ENCODE peak calls at places on chromosomes 7 and 10, in four cellular contexts. G is naive thymus-derived CD4-positive, alpha-beta T cell; R is H7; D is lower lobe of right lung. U is an unnamed sample. For H3K36me3, the result is how much of the 10 kb centered on the place peaks cover.

GRCh38 chr10:122998934-122999333 is 9.7 kb downstream of the IKZF5 start:
- DNase-seq in D (no peak), R (no peak), G (no peak), U (no peak)

GRCh38 chr7:116780966-116781365 is 81.4 kb upstream of the CAPZA2 start:
- DNase-seq in D (peak), R (peak), G (no peak), U (no peak)

GRCh38 chr10:61975107-61975932 is 73.8 kb downstream of the ARID5B start:
- DNase-seq in D (no peak), G (no peak), R (no peak), U (peak)

GRCh38 chr10:79146611-79147130 is 77.9 kb downstream of the ZMIZ1 start:
- DNase-seq in R (no peak), G (peak), D (peak), U (no peak)

GRCh38 chr7:38858281-38858884 is 50.6 kb downstream of the VPS41 start:
- DNase-seq in R (no peak), G (no peak), D (no peak), U (peak)

GRCh38 chr10:118734477-118734876 is 20.3 kb downstream of the CACUL1 start:
- DNase-seq in D (no peak), R (no peak), G (no peak), U (no peak)

GRCh38 chr10:121927361-121927840 is 430 bp downstream of the ATE1 start:
- DNase-seq in G (no peak), R (no peak), D (peak), U (peak)

GRCh38 chr7:13627455-13627854 is 362.0 kb downstream of the ETV1 start:
- DNase-seq in R (no peak), D (no peak), G (no peak), U (no peak)

GRCh38 chr7:87152897-87153641 is 816 bp downstream of the DMTF1 start:
- DNase-seq in R (no peak), G (no peak), D (peak), U (peak)

GRCh38 chr10:22483132-22483531 is 137.8 kb downstream of the SPAG6 start:
- DNase-seq in G (no peak), R (no peak), D (no peak), U (no peak)

GRCh38 chr7:154997840-154998370 is 5.0 kb downstream of the PAXIP1 start:
- DNase-seq in D (no peak), G (no peak), R (no peak), U (no peak)

GRCh38 chr10:89062861-89063260 is 72.3 kb downstream of the FAS start:
- DNase-seq in D (no peak), G (no peak), R (no peak), U (peak)

GRCh38 chr7:6505685-6506559 is 45.3 kb downstream of the GRID2IP start:
- DNase-seq in G (no peak), D (no peak), R (peak), U (peak)

GRCh38 chr10:77348711-77349110 is 288.9 kb downstream of the KCNMA1 start:
- DNase-seq in G (no peak), D (no peak), R (no peak), U (no peak)

GRCh38 chr10:119496282-119496681 is 46.2 kb downstream of the RGS10 start:
- DNase-seq in D (no peak), G (no peak), R (no peak), U (no peak)

GRCh38 chr7:46006212-46006611 is 85.1 kb upstream of the IGFBP3 start:
- DNase-seq in R (no peak), D (no peak), G (no peak), U (no peak)

GRCh38 chr10:3806603-3807002 is 21.6 kb upstream of the KLF6 start:
- DNase-seq in D (peak), R (no peak), G (no peak), U (peak)

GRCh38 chr7:128869944-128870285 is 7.3 kb downstream of the ATP6V1F start:
- DNase-seq in D (no peak), G (no peak), R (peak), U (no peak)

GRCh38 chr7:128868624-128869137 is 6.0 kb downstream of the ATP6V1F start:
- DNase-seq in G (no peak), D (no peak), R (no peak), U (no peak)

GRCh38 chr7:128871050-128871449 is 8.4 kb downstream of the ATP6V1F start:
- DNase-seq in D (no peak), G (no peak), R (no peak), U (no peak)

GRCh38 chr7:128867842-128868623 is 5.4 kb downstream of the ATP6V1F start:
- DNase-seq in G (no peak), R (no peak), D (no peak), U (no peak)

GRCh38 chr7:128869138-128869943 is 6.7 kb downstream of the ATP6V1F start:
- DNase-seq in G (peak), R (peak), D (peak), U (no peak)
- H3K4me3 ChIP-seq in G (peak), R (peak), D (peak), U (no peak)

GRCh38 chr7:44965937-44966730 is 12.7 kb downstream of the MYO1G start:
- DNase-seq in R (peak), D (no peak), G (no peak), U (no peak)
- H3K36me3 ChIP-seq in R (under half), D (under half), G (under half), U (under half)

GRCh38 chr7:82567356-82567755 is 123.8 kb upstream of the CACNA2D1 start:
- DNase-seq in D (no peak), G (no peak), R (no peak), U (no peak)
- H3K4me3 ChIP-seq in D (no peak), G (no peak), R (no peak), U (no peak)

GRCh38 chr7:152176797-152177196 is 151.3 kb downstream of the GALNT11 start:
- DNase-seq in G (no peak), R (no peak), D (no peak), U (no peak)

GRCh38 chr7:152180048-152180447 is 154.6 kb downstream of the GALNT11 start:
- DNase-seq in D (no peak), G (no peak), R (no peak), U (no peak)

GRCh38 chr7:152177696-152178404 is 152.4 kb downstream of the GALNT11 start:
- DNase-seq in G (no peak), D (no peak), R (no peak), U (no peak)

GRCh38 chr7:152180587-152180986 is 155.1 kb downstream of the GALNT11 start:
- DNase-seq in R (no peak), G (no peak), D (no peak), U (no peak)

DNA sequence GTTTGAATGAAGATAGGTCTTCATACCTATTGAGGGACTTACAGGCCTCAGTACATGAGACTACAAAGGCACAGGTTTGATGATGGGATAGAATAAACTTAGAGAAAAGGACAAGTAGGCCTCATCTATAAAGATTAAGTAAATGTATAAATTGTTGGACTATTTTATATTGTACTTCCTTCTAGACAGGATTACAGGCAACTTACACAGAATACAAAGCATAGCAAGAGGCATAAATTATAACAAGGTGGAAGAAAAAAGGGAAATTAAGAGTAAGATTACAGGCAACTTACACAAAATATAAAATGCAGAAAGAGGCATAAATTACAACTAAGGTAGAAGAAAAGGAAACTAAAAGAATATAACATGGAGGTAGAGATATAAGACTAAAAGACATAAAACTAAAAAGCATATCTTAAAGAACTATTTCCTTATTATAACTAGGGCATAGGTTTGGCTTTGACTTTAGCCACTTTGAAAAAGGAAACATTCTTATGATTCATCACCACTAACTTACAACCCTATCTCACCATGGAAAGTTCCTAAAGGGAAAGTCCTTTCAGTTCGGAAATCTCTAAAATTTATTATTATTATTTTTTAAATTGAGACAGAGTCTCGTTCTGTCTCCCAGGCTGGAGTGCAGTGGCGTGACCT is 153.1 kb downstream of the GALNT11 start:
- DNase-seq in R (no peak), D (no peak), G (no peak), U (no peak)
- H3K36me3 ChIP-seq in R (under half), D (half or more), G (under half), U (under half)

DNA sequence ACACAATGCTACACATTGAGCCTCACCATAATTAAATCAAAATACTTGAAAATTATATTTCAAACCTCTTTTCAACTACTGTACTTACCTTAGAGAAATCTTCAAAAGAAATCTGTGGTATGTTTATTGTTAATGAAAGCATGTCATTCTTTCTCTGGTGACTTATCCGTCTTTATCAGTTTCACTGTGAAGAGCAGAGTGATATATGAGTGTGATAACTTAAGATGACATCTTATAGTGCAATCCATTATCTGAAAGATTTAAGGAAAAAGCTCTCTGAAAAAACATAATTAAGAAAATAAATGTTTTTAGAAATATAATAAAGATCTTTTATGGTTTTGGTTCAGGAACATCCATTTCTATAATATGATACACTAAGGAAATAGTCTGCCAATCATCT is 911.6 kb upstream of the C7orf33 start:
- DNase-seq in G (no peak), D (no peak), R (no peak), U (no peak)
- H3K4me3 ChIP-seq in G (no peak), D (no peak), R (no peak), U (no peak)

GRCh38 chr10:18886102-18886501 is 162.5 kb upstream of the MALRD1 start:
- DNase-seq in R (no peak), G (no peak), D (no peak), U (no peak)
- H3K36me3 ChIP-seq in R (under half), G (under half), D (under half), U (under half)

DNA sequence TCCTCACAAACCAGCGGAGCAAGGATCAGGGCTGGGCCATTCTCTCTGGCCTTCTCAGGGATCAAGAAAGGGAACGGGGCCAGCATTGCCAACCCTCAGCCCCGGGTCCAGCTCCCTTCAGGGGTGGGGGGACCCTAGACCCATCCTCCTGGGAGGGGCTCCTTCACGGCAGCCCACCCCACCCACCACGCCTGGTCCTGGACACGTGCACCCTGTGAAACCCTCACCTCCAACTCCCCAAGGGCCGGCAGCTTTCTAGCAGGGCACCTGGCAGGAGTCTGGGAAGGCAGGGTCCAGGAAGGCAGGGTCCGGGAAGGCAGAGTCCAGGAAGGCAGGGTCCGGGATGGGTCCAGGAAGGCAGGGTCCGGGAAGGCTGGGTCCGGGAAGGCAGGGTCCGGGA is 46.6 kb upstream of the ADGRA1 start:
- DNase-seq in D (no peak), G (no peak), R (no peak), U (no peak)
- H3K4me3 ChIP-seq in D (no peak), G (no peak), R (no peak), U (no peak)

GRCh38 chr7:5350174-5350463 is 67.4 kb downstream of the SLC29A4 start:
- DNase-seq in R (no peak), G (no peak), D (no peak), U (no peak)
- H3K36me3 ChIP-seq in R (under half), G (under half), D (half or more), U (under half)

GRCh38 chr10:32692174-32692573 is 246.2 kb downstream of the CCDC7 start:
- DNase-seq in R (no peak), G (no peak), D (no peak), U (peak)

GRCh38 chr10:32684291-32684690 is 238.4 kb downstream of the CCDC7 start:
- DNase-seq in R (no peak), D (no peak), G (no peak), U (no peak)

GRCh38 chr10:32687546-32687945 is 241.6 kb downstream of the CCDC7 start:
- DNase-seq in R (no peak), G (no peak), D (no peak), U (no peak)

DNA sequence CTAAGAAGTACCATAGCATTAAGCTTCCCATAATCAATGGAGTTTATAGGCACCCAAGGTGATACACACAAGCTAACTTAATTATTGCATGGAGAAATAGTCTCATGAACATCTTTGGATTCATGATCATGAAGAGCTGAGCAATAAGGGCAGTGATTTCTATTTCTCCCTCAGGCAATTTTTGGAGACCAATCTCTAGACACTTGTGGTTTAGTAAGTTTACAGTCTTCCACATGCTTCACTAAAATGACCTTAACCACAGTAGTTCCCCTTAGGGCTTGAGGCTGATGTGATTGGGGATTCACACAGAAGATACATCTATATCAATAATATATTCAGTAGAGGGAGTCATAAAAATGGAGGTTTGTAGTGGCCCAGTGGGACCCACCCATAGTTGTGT is 241.2 kb downstream of the CCDC7 start:
- DNase-seq in D (no peak), G (no peak), R (no peak), U (no peak)
- H3K4me3 ChIP-seq in D (no peak), G (no peak), R (no peak), U (no peak)

DNA sequence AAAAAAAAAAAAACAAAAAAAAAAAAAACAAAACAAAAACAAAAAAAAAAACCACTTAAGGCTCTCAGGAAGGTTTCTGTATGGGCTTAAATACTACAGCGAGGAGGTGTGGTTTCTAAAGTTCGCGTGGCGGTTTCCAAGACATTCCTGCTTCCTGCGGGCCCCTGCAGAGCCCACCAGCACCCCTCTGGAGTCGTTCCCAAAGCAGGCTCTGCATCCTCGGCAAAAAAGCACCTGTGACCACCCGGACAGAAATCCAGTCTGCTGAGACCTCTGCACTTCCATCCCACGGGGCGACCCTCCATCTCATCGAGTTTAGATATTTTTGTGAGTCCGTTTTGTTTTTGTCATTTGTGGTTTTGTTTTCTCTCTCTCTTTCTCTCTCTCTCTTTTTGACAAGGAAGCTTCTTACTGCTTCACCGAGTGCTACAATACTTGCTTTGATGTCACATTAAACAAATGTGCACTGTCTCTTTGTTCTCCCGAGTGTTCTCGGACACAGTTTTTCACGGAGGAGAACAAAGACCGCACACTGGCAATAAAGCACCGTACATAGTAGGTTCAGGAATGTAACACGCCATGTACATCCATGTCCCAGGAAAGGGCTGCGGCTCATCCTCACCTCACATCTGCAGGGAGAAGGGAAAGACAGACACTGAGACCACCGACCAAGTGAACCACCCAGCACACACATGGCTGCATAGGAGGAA is 21.5 kb downstream of the PDGFA start:
- DNase-seq in D (peak), R (no peak), G (no peak), U (no peak)
- H3K36me3 ChIP-seq in D (under half), R (under half), G (under half), U (under half)

U was measured in MG63.